ENCODE peak calls at places on chromosomes 3 and 15, in five cellular contexts. Q is transverse colon, V is spleen, N is HCT116, H is stomach. C is an unnamed sample.

GRCh38 chr3:189466004-189466403 is 165.2 kb upstream of the TP63 start:
- DNase-seq in Q (no peak), H (no peak), N (no peak), V (no peak), C (no peak)

GRCh38 chr15:63395730-63396545 is 14.3 kb upstream of the CA12 start:
- DNase-seq in Q (no peak), N (no peak), H (no peak), V (no peak), C (peak)

GRCh38 chr3:99896482-99896881 is 78.8 kb downstream of the CMSS1 start:
- DNase-seq in Q (no peak), N (no peak), V (no peak), H (no peak), C (no peak)

GRCh38 chr3:123026551-123027291 is 842 bp downstream of the SEMA5B start:
- DNase-seq in H (peak), V (peak), N (no peak), Q (peak), C (peak)

GRCh38 chr3:125645613-125646012 is 50.3 kb upstream of the OSBPL11 start:
- DNase-seq in V (no peak), H (no peak), N (no peak), Q (no peak), C (no peak)

GRCh38 chr3:116057403-116058006 is 387.8 kb downstream of the LSAMP start:
- DNase-seq in H (no peak), Q (no peak), N (no peak), V (no peak), C (no peak)

GRCh38 chr15:77983708-77984445 is 93.6 kb downstream of the TBC1D2B start:
- DNase-seq in N (no peak), Q (no peak), H (no peak), V (peak), C (peak)

GRCh38 chr3:31546152-31546551 is 13.4 kb downstream of the STT3B start:
- DNase-seq in Q (no peak), N (no peak), H (no peak), V (no peak), C (peak)

GRCh38 chr15:50888054-50888453 is 20.4 kb upstream of the AP4E1 start:
- DNase-seq in H (no peak), N (no peak), V (no peak), Q (no peak), C (no peak)

GRCh38 chr3:160224256-160224655 is 966 bp upstream of the C3orf80 start:
- DNase-seq in Q (no peak), N (no peak), V (no peak), H (no peak), C (no peak)

GRCh38 chr3:126521122-126521891 is 2.6 kb upstream of the CHST13 start:
- DNase-seq in N (no peak), H (no peak), Q (no peak), V (peak), C (peak)

GRCh38 chr3:13718000-13718399 is 161.9 kb downstream of the WNT7A start:
- DNase-seq in N (no peak), V (no peak), H (peak), Q (no peak), C (peak)

GRCh38 chr15:78977091-78977571 is 32.3 kb upstream of the CTSH start:
- DNase-seq in Q (no peak), V (no peak), N (no peak), H (no peak), C (no peak)

GRCh38 chr3:12420393-12420792 is 63.9 kb upstream of the TSEN2 start:
- DNase-seq in N (no peak), H (no peak), Q (no peak), V (no peak), C (no peak)

GRCh38 chr3:117547956-117548550 is 838.5 kb downstream of the TUSC7 start:
- DNase-seq in V (no peak), H (no peak), Q (no peak), N (no peak), C (no peak)

GRCh38 chr3:11703185-11703584 is 59.5 kb upstream of the VGLL4 start:
- DNase-seq in N (no peak), Q (no peak), V (no peak), H (no peak), C (no peak)

GRCh38 chr15:41564286-41564959 is 5.4 kb downstream of the TYRO3 start:
- DNase-seq in Q (no peak), H (no peak), V (peak), N (no peak), C (no peak)

GRCh38 chr15:74889390-74889881 is 406 bp upstream of the MPI start:
- DNase-seq in N (no peak), Q (peak), V (peak), H (peak), C (peak)

GRCh38 chr3:108296239-108296638 is at the start of gene HHLA2:
- DNase-seq in H (no peak), N (no peak), V (no peak), Q (no peak), C (no peak)

GRCh38 chr3:177069514-177070329 is 127.6 kb downstream of the TBL1XR1 start:
- DNase-seq in Q (no peak), N (no peak), V (no peak), H (no peak), C (no peak)

GRCh38 chr3:139095803-139096466 is 51.2 kb upstream of the PRR23C start:
- DNase-seq in N (no peak), H (no peak), V (no peak), Q (no peak), C (no peak)

GRCh38 chr3:4741404-4742307 is 237.6 kb upstream of the BHLHE40 start:
- DNase-seq in N (peak), V (no peak), Q (peak), H (peak), C (peak)

GRCh38 chr3:124158174-124158812 is 166.4 kb upstream of the ROPN1 start:
- DNase-seq in H (no peak), V (no peak), N (no peak), Q (no peak), C (no peak)

GRCh38 chr3:115624029-115624645 is 827 bp downstream of the GAP43 start:
- DNase-seq in H (no peak), Q (no peak), N (no peak), V (no peak), C (no peak)

GRCh38 chr3:151037746-151038145 is 47.7 kb upstream of the MED12L start:
- DNase-seq in N (peak), V (no peak), Q (peak), H (no peak), C (peak)

GRCh38 chr3:159852821-159853505 is 135.7 kb upstream of the IL12A start:
- DNase-seq in V (peak), N (no peak), H (no peak), Q (no peak), C (peak)

GRCh38 chr3:106485802-106486201 is 617.0 kb upstream of the CBLB start:
- DNase-seq in V (no peak), H (no peak), N (no peak), Q (no peak), C (no peak)

GRCh38 chr15:78438595-78439285 is 724 bp downstream of the IREB2 start:
- DNase-seq in V (no peak), H (no peak), N (no peak), Q (no peak), C (no peak)

GRCh38 chr3:13872451-13872850 is 7.4 kb downstream of the WNT7A start:
- DNase-seq in Q (no peak), H (no peak), N (no peak), V (no peak), C (peak)

GRCh38 chr3:60497922-60498321 is 753.3 kb downstream of the FHIT start:
- DNase-seq in N (no peak), V (no peak), H (no peak), Q (no peak), C (no peak)

GRCh38 chr3:94405258-94406035 is 342.6 kb downstream of the NSUN3 start:
- DNase-seq in V (no peak), N (no peak), Q (no peak), H (no peak), C (no peak)

GRCh38 chr3:71133874-71134273 is 449.7 kb downstream of the FOXP1 start:
- DNase-seq in V (no peak), H (no peak), Q (no peak), N (no peak), C (no peak)

GRCh38 chr15:63601026-63601726 is 4.0 kb downstream of the FBXL22 start:
- DNase-seq in H (no peak), N (no peak), V (peak), Q (peak), C (peak)

GRCh38 chr3:61725851-61726333 is 164.5 kb downstream of the PTPRG start:
- DNase-seq in Q (no peak), N (peak), V (no peak), H (no peak), C (no peak)

GRCh38 chr15:63079938-63080626 is 37.5 kb downstream of the TPM1 start:
- DNase-seq in H (no peak), Q (no peak), N (peak), V (no peak), C (no peak)

GRCh38 chr3:112818289-112818688 is 28.4 kb downstream of the CD200R1L start:
- DNase-seq in Q (no peak), V (no peak), N (no peak), H (no peak), C (no peak)

GRCh38 chr3:154779571-154779970 is 300.5 kb upstream of the MME start:
- DNase-seq in Q (no peak), H (no peak), N (no peak), V (no peak), C (no peak)
- TF ChIP-seq POLR2AphosphoS5 in Q (no peak), H (no peak), N (no peak), V (no peak), C (no peak)

DNA sequence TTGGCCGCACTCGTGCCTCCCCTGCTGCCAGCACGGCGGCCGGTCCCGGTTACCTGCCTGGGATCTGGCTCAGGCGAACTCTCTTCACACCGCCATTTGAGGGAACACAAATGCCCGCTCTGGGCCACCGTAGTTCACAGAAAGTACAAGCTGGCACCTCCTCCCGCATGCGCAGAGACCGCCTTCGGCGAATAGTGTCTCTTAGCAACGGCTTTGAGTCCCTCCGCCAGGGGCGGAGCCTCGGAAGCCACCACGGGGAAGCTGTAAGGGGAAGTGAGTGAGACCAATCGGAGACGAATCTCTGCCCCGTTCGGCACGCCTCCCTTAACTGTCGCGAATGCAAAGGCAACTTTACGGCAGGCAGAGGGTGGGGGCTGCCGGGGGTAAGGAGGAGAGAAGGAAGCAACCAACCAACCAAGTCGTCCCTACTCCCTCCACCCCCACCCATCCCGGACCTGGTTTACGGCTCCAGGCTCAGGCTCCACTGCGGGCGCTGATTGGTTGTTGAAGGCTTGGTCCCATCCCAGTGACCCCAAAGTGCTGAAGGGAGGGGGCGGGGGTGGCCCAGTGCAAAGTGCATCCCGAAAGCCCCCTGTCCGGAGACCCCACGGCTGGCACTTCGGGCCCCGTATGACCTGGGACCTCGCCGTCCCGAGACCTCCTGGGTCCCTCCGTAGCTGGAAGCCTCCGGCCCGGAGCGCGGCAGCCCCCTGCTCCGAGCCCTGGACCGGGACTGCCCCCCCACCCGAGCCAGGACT is at the start of the genes ASB7 and LINS1:
- DNase-seq in N (peak), V (peak), Q (peak), H (peak), C (peak)
- TF ChIP-seq POLR2A in N (peak), V (no peak), Q (peak), H (no peak), C (peak)

DNA sequence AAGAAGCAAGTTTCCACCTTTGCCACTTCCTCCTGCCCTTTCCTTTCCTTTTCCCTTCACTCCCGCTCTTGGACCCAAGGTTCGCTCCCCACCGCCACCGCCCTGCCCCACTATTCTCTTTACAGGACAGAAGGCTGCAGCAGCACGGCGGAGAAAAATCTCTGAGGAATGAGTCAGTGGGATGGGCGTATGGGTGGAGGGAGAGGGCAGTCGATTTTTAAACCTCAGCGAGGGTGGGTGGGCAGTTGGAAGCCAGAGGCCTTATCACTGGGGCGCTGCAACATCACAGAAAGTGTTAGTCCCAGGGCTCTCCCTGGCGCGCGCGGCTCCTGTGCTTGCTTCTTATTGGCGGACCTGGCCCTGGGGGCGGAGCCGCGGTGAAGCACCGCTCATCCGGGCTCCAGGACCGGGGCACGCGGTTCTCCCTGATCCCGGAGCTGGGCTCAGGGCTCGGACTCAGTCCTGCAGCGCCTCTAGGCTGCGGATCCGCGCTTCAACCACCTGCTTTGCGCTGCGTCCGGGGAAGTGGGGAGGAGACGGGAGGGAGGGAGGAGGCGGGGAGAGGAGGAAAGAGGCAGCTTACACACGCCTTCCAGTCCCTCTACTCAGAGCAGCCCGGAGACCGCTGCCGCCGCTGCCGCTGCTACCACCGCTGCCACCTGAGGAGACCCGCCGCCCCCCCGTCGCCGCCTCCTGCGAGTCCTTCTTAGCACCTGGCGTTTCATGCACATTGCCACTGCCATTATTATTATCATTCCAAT is at the start of gene ALCAM:
- DNase-seq in N (peak), V (peak), H (peak), Q (peak), C (peak)
- TF ChIP-seq POLR2AphosphoS5 in N (peak), V (peak), H (peak), Q (peak), C (peak)

GRCh38 chr15:49124371-49124770 is 31.0 kb downstream of the COPS2 start:
- DNase-seq in Q (no peak), N (no peak), H (no peak), V (no peak), C (no peak)
- TF ChIP-seq POLR2A in Q (no peak), N (no peak), H (no peak), V (no peak), C (no peak)

DNA sequence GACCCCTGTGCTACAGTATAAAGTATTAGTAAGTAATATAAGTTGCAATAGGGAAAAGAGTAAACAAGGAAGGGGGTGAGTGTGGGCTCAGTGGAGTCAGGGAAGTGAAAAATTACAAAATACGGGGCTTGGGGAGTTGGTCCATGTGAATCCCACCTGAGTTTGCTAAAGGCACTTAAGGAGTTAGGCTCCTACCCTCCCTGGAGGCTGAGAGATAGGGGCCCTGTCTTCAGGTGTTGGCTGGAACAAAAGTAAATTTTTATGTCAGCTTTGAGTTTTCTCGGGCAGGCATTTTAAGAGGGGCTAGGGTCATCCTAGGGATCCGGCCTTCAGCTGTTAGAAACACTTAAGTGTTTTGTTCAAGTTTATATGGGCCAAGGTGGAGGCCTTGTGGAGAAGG is 8.2 kb downstream of the TRPC1 start:
- DNase-seq in N (no peak), V (no peak), H (no peak), Q (no peak), C (no peak)
- TF ChIP-seq POLR2AphosphoS5 in N (no peak), V (no peak), H (no peak), Q (no peak), C (no peak)

DNA sequence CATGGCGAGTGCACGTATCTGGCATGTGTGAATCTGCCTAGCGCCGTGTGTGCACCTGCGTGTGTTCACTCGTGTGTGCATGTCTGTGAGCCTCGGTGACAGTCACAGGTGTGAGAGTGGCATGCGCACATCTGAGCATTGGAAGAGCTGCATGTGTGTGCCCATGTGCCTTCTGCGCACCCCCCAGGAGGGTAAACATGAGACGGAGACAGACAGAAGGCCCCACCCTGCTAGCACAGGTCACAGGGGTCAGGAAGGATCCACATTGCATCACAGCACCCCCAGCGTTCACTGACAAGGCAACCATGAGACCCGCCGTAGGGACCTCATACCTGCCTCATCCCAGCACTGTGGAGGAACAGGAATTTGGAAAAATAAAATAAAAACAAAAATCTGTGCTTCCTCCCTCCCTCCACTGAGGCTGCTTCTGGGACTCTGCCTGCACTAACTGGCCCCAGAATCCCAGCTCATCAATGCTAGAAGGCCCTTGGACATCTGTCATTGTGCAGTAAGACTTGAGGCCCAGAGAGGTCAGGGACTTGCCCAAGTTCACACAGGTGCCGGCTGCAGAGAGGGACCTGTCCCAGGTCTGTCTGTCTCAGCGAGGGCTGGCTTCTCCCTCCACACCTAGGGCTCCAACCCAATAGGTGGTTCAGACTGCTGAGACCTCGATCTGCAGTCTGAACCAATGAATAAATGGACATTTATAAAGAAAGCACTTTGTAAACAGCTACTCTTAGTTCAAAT is 37.4 kb downstream of the RPN1 start:
- DNase-seq in Q (no peak), N (no peak), V (peak), H (no peak), C (no peak)
- TF ChIP-seq POLR2A in Q (no peak), N (no peak), V (no peak), H (no peak), C (no peak)

GRCh38 chr3:129120254-129121004 is 1.2 kb downstream of the RAB43 start:
- DNase-seq in Q (peak), V (peak), H (peak), N (peak), C (peak)
- TF ChIP-seq POLR2AphosphoS5 in Q (peak), V (peak), H (peak), N (peak), C (peak)

DNA sequence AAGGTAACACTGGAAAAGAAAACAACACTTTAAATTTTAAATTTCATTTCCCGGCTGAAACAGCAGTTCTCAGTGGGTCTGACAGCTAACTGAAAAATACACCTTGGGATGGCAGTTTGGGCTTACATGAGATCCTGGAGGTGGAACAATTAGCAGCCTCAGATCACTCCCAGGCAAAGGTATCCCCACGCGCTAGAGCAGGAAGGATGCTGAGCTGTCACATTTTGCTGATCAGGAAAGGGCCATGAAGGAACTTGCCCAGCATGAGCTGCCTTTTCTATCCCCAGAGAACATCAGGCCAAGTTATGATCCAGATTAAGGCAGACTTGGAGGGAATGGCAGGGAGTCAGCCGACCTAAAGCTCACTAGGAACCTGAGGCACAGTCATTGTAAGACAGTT is 204.8 kb upstream of the SLC2A2 start:
- DNase-seq in Q (no peak), H (no peak), N (no peak), V (no peak), C (no peak)
- TF ChIP-seq POLR2A in Q (no peak), H (no peak), N (no peak), V (no peak), C (no peak)

GRCh38 chr3:45026957-45027356 is 854 bp downstream of the CLEC3B start:
- DNase-seq in V (no peak), Q (peak), N (no peak), H (no peak), C (peak)
- TF ChIP-seq POLR2AphosphoS5 in V (peak), Q (peak), N (no peak), H (no peak), C (peak)

DNA sequence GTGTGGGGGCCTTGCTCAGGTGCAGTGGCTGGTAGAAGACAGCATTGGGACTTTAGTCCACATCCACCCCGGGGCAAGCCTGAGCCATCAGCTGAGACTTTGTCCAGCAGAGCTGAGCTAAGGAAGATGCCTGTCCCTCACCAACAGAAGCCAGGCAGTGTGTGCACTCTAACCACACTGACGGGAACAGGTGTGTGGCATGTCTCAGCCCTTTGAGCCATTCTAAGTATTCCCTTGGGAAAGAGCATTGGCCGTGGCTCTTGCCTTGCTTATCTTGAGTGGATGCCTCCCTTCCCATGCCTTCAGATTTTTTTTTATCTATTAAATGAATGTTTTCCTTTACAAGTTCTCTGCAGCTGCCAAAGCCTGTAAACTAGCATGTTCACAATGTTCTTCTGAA is 3.5 kb downstream of the GABRA5 start:
- DNase-seq in N (no peak), Q (no peak), V (no peak), H (no peak), C (no peak)
- TF ChIP-seq POLR2A in N (no peak), Q (no peak), V (no peak), H (no peak), C (no peak)

C was measured in sigmoid colon.